ENCODE peak calls at places on chromosome 2, in nine cellular contexts. P, Z, I, D, O, Y, Q, S and R are unnamed samples.

GRCh38 chr2:227717687-227718567 is at the start of gene SLC19A3:
- DNase-seq in Y (no peak), Z (peak; percentile 62), O (no peak), D (peak; percentile 91), I (peak; percentile 93), Q (peak; percentile 95), P (peak; percentile 93), S (no peak), R (peak; percentile 46)

GRCh38 chr2:203569677-203570316 is 34.7 kb upstream of the RAPH1 start:
- DNase-seq in Q (no peak), P (no peak), Z (no peak), Y (no peak), S (no peak), D (no peak), O (no peak), I (no peak), R (no peak)

GRCh38 chr2:164710252-164710633 is 89.0 kb upstream of the GRB14 start:
- DNase-seq in I (no peak), Q (no peak), P (no peak), Y (no peak), Z (peak; percentile 20), S (no peak), D (peak; percentile 49), O (no peak), R (no peak)

GRCh38 chr2:113851640-113852039 is 38.2 kb upstream of the ACTR3 start:
- DNase-seq in Z (no peak), O (no peak), Y (no peak), S (no peak), D (no peak), Q (no peak), P (no peak), I (no peak), R (no peak)

GRCh38 chr2:211157211-211157610 is 600.8 kb downstream of the CPS1 start:
- DNase-seq in Z (no peak), Q (no peak), Y (no peak), P (no peak), S (no peak), D (peak; percentile 22), O (no peak), I (no peak), R (no peak)

GRCh38 chr2:147910990-147911473 is 66.2 kb downstream of the ACVR2A start:
- DNase-seq in O (no peak), Z (peak; percentile 43), I (no peak), Y (peak; percentile 13), Q (peak; percentile 43), P (no peak), S (no peak), D (peak; percentile 80), R (no peak)

GRCh38 chr2:54629914-54630609 is 93.4 kb upstream of the EML6 start:
- DNase-seq in O (peak; percentile 42), I (peak; percentile 91), S (no peak), D (peak; percentile 78), Z (peak; percentile 27), Q (peak; percentile 80), Y (peak; percentile 28), P (peak; percentile 90), R (no peak)

GRCh38 chr2:12456293-12457151 is 260.2 kb upstream of the TRIB2 start:
- DNase-seq in Z (peak; percentile 99), D (peak; percentile 100), P (peak; percentile 83), S (peak; percentile 36), Q (peak; percentile 79), Y (peak; percentile 56), O (peak; percentile 24), I (peak; percentile 94), R (no peak)

GRCh38 chr2:26054598-26055348 is 20.9 kb downstream of the RAB10 start:
- DNase-seq in O (no peak), I (no peak), D (peak; percentile 30), Y (no peak), P (no peak), Z (no peak), S (no peak), Q (no peak), R (no peak)

GRCh38 chr2:214593723-214594122 is 182.9 kb downstream of the VWC2L start:
- DNase-seq in Q (peak; percentile 32), D (peak; percentile 23), I (no peak), O (no peak), Z (no peak), P (no peak), Y (no peak), S (no peak), R (no peak)

GRCh38 chr2:101509498-101510274 is 34.8 kb upstream of the RFX8 start:
- DNase-seq in S (no peak), D (peak; percentile 76), Q (no peak), P (no peak), Y (no peak), I (no peak), Z (no peak), O (no peak), R (no peak)

GRCh38 chr2:18378020-18378653 is 182.3 kb downstream of the RDH14 start:
- DNase-seq in Z (no peak), O (peak; percentile 39), Y (peak; percentile 52), P (no peak), S (no peak), D (peak; percentile 52), I (no peak), Q (peak; percentile 48), R (peak; percentile 24)

GRCh38 chr2:236353594-236353942 is 89.4 kb upstream of the ASB18 start:
- DNase-seq in Z (no peak), Y (no peak), S (no peak), I (no peak), P (no peak), D (no peak), Q (no peak), O (no peak), R (no peak)

GRCh38 chr2:57126410-57126809 is 920.2 kb upstream of the VRK2 start:
- DNase-seq in S (no peak), O (no peak), Z (no peak), Q (no peak), P (no peak), Y (no peak), D (no peak), I (no peak), R (no peak)

GRCh38 chr2:74922592-74923227 is 35.7 kb upstream of the POLE4 start:
- DNase-seq in P (no peak), Y (no peak), S (no peak), Z (no peak), D (peak; percentile 35), O (no peak), I (no peak), Q (no peak), R (no peak)

GRCh38 chr2:162318280-162319222 is at the start of gene IFIH1:
- DNase-seq in O (peak; percentile 85), Q (peak; percentile 87), I (peak; percentile 88), S (peak; percentile 58), D (peak; percentile 86), Y (peak; percentile 92), Z (peak; percentile 71), P (peak; percentile 86), R (no peak)
- TF ChIP-seq CTCF in O (peak; percentile 41), Q (peak; percentile 12), I (peak; percentile 36), S (no peak), D (peak; percentile 36), Y (peak; percentile 6), Z (peak; percentile 53), P (peak; percentile 37), R (no peak)

DNA sequence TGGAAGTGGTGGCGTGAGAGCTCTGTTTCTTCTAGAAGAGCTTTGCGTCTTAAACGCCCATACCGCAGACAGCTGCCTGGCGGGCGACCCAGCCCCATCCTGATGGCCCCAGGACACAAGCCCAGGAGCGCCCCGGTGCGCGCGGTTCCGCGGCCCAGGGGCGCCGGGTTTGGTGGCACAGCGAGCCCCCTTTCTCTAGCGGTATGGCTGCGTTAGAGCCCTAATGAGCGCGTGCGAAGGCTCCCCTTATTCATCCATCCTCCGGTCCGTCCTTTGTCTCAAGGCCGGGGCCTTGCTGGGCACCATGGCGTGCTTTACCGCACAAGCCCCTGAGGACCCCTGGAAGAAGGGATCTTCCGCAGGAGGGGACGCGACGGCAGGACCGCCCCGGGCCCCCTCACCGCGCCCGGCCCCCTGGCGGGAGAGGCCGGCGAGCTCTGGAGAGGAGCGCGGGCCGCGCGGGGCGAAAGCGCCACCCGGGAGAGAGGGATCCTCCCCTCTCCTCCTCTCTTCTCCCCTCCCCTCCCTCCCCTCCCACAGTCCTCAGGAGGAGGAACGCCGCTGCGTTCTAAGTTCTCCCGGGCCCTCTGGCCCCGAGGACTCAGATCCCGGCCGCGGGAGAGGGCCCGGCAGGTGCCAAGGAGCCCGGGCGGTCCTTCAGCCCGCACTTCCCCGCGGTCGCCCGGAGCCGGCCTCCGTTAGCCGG is 626 bp upstream of the SLC1A4 start:
- DNase-seq in O (peak; percentile 65), D (peak; percentile 87), P (no peak), Q (peak; percentile 41), Z (peak; percentile 71), Y (peak; percentile 78), I (peak; percentile 81), S (peak; percentile 4), R (peak; percentile 63)
- TF ChIP-seq CTCF in O (peak; percentile 27), D (no peak), P (peak; percentile 31), Q (peak; percentile 63), Z (peak; percentile 35), Y (peak; percentile 27), I (no peak), S (peak; percentile 40), R (no peak)

GRCh38 chr2:152568566-152568965 is 148.7 kb downstream of the PRPF40A start:
- DNase-seq in O (no peak), Y (no peak), Z (no peak), I (no peak), P (no peak), D (no peak), Q (no peak), S (no peak), R (no peak)

GRCh38 chr2:152566728-152567069 is 150.6 kb downstream of the PRPF40A start:
- DNase-seq in Z (no peak), O (no peak), Y (no peak), Q (no peak), I (no peak), S (no peak), P (no peak), D (peak; percentile 54), R (no peak)

GRCh38 chr2:152571035-152571766 is 146.1 kb downstream of the PRPF40A start:
- DNase-seq in D (peak; percentile 48), P (no peak), S (no peak), O (no peak), Y (no peak), Q (no peak), Z (no peak), I (no peak), R (no peak)

GRCh38 chr2:152566034-152566727 is 151.1 kb downstream of the PRPF40A start:
- DNase-seq in D (no peak), O (no peak), Y (peak; percentile 33), Q (no peak), P (no peak), Z (no peak), I (no peak), S (no peak), R (no peak)

GRCh38 chr2:152569186-152569585 is 148.1 kb downstream of the PRPF40A start:
- DNase-seq in I (no peak), Z (no peak), Q (no peak), Y (no peak), O (no peak), S (no peak), D (no peak), P (no peak), R (no peak)
- TF ChIP-seq CTCF in I (no peak), Z (no peak), Q (no peak), Y (no peak), O (no peak), S (no peak), D (no peak), P (no peak), R (no peak)

GRCh38 chr2:68839260-68839833 is 31.9 kb downstream of the BMP10 start:
- DNase-seq in Y (no peak), S (no peak), P (no peak), I (no peak), O (peak; percentile 27), Z (no peak), Q (peak; percentile 21), D (peak; percentile 11), R (no peak)
- TF ChIP-seq CTCF in Y (peak; percentile 31), S (peak; percentile 64), P (peak; percentile 69), I (peak; percentile 39), O (no peak), Z (peak; percentile 54), Q (peak; percentile 37), D (peak; percentile 70), R (peak; percentile 25)